ENCODE peak calls at places on chromosomes 2 and 18, in seven cellular contexts. J is GM23248, Q is neural progenitor cell, I is GM23338, W is HCT116, E is PC-3, L is MM.1S. N is an unnamed sample. For H3K4me1, the result is how much of the 10 kb centered on the place peaks cover.

GRCh38 chr18:58785171-58785805 is 79.4 kb upstream of the ZNF532 start:
- DNase-seq in L (no peak), E (peak), I (no peak), Q (no peak), J (peak), W (peak), N (peak)

GRCh38 chr2:202387608-202388342 is 11.6 kb downstream of the BMPR2 start:
- DNase-seq in L (no peak), I (no peak), W (no peak), E (no peak), Q (no peak), J (peak), N (no peak)

GRCh38 chr2:121044412-121044811 is 240.6 kb downstream of the TFCP2L1 start:
- DNase-seq in W (no peak), L (no peak), E (no peak), Q (peak), I (peak), J (no peak), N (no peak)

GRCh38 chr2:23487735-23488492 is 102.9 kb downstream of the KLHL29 start:
- DNase-seq in W (peak), E (no peak), J (peak), L (no peak), Q (no peak), I (no peak), N (no peak)

GRCh38 chr2:202632682-202633081 is 2.1 kb upstream of the FAM117B start:
- DNase-seq in E (no peak), I (no peak), W (no peak), J (peak), Q (no peak), L (no peak), N (no peak)

GRCh38 chr2:238667008-238667407 is 180.9 kb upstream of the TWIST2 start:
- DNase-seq in E (no peak), I (no peak), J (peak), Q (no peak), W (no peak), L (no peak), N (no peak)

GRCh38 chr2:111161971-111162370 is 41.3 kb downstream of the BCL2L11 start:
- DNase-seq in I (no peak), E (no peak), J (no peak), W (no peak), L (no peak), Q (no peak), N (no peak)

GRCh38 chr2:105136394-105136793 is 98.5 kb downstream of the MRPS9 start:
- DNase-seq in J (no peak), E (no peak), I (no peak), Q (no peak), W (no peak), L (no peak), N (no peak)

GRCh38 chr18:32439802-32440201 is 30.9 kb downstream of the GAREM1 start:
- DNase-seq in E (peak), L (no peak), Q (peak), J (no peak), I (peak), W (peak), N (no peak)

GRCh38 chr2:48080534-48081316 is 174.4 kb upstream of the FBXO11 start:
- DNase-seq in J (no peak), E (no peak), W (no peak), L (no peak), I (peak), Q (no peak), N (no peak)

GRCh38 chr2:223735659-223736244 is 101.6 kb downstream of the AP1S3 start:
- DNase-seq in L (no peak), W (no peak), Q (no peak), J (peak), I (no peak), E (peak), N (peak)

GRCh38 chr2:209495855-209496585 is 72.2 kb downstream of the MAP2 start:
- DNase-seq in J (peak), L (no peak), I (no peak), E (peak), Q (no peak), W (peak), N (peak)

GRCh38 chr18:27226556-27227075 is 41.5 kb upstream of the CHST9 start:
- DNase-seq in E (peak), Q (no peak), J (no peak), L (no peak), W (no peak), I (no peak), N (no peak)
- H3K4me1 ChIP-seq in E (under half), Q (under half), J (under half), L (under half), W (under half), I (under half), N (under half)

GRCh38 chr2:231036131-231036530 is 1.2 kb upstream of the C2orf72 start:
- DNase-seq in L (no peak), E (no peak), J (no peak), I (no peak), Q (no peak), W (no peak), N (no peak)
- TF ChIP-seq EZH2 in L (no peak), E (no peak), J (no peak), I (no peak), Q (no peak), W (no peak), N (no peak)

DNA sequence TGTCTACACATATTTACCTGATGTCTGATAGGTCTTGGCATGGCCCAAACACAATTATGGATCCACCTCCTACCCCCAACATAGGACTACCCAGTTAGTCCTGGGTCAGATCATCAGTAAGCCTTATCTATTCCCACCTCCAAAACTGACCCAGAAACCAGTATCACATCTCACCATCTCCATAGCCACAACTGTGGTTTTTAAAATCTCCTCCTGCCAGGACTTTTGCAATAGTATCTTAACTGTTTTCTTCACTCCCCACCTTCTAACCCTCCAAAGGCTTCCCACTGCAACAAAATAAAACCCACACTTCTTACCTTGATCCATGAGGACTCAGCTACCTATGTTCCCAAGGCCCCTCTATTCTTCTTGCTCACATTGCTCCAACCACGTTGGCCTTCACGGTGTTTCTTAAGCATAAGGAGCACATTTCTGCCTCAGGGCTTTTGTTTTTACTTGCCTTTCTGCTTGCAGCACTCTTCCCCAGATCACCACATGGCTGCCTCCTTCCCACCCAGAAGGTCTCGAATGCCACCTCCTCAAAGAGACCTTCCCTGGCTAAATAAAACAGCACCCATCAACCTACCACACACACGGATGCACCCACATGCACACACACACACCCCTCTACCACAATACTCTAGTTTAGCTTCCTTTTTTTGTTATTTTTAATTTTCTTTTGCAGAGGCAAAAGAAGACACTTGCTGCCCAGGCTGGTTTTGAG is 125.9 kb upstream of the SLC1A4 start:
- DNase-seq in E (no peak), J (no peak), W (no peak), I (no peak), L (no peak), Q (no peak), N (no peak)
- TF ChIP-seq EZH2phosphoT487 in E (no peak), J (no peak), W (no peak), I (no peak), L (no peak), Q (no peak), N (no peak)

DNA sequence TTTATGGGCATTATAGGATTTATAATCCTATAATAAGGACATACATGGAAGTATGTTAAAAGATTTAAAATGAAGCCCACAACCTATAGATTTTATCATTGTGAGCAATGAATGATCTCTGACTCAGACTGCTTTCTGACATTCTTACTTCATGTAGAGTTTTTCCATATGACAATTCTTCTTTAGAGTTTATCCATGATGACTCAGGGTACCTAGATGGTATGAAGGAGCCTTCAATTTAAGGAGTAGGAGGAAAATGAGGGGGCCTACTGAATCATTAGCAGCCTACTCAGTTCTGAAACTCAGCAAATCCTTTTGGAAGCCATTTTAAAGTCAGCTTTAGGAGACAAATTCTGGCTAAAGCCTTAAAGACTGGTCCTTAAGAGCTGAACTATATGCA is 10.4 kb downstream of the PELI1 start:
- DNase-seq in I (no peak), L (no peak), W (no peak), E (peak), Q (no peak), J (peak), N (no peak)
- H3K4me1 ChIP-seq in I (half or more), L (under half), W (under half), E (under half), Q (under half), J (under half), N (under half)